ENCODE peak calls at places on chromosome 21, in eight cellular contexts. One of them, this sample, is unnamed.

GRCh38 chr21:32782698-32783097 is 11.1 kb upstream of the PAXBP1 start:
- DNase-seq in ovary: no peak
- DNase-seq in Peyer's patch: no peak
- DNase-seq in esophagus muscularis mucosa: no peak
- DNase-seq in heart left ventricle: no peak
- DNase-seq in spleen: no peak
- DNase-seq in IMR-90: no peak
- DNase-seq in A549: no peak
- DNase-seq in this sample: no peak

GRCh38 chr21:22355949-22356348 is 1357.7 kb downstream of the NCAM2 start:
- DNase-seq in ovary: no peak
- DNase-seq in Peyer's patch: no peak
- DNase-seq in esophagus muscularis mucosa: no peak
- DNase-seq in heart left ventricle: no peak
- DNase-seq in spleen: no peak
- DNase-seq in IMR-90: no peak
- DNase-seq in A549: no peak
- DNase-seq in this sample: no peak

GRCh38 chr21:33640697-33641338 is 723 bp downstream of the CRYZL1 start:
- DNase-seq in ovary: peak
- DNase-seq in Peyer's patch: no peak
- DNase-seq in esophagus muscularis mucosa: no peak
- DNase-seq in heart left ventricle: no peak
- DNase-seq in spleen: no peak
- DNase-seq in IMR-90: peak
- DNase-seq in A549: peak
- DNase-seq in this sample: no peak

GRCh38 chr21:31248598-31248997 is 95.5 kb downstream of the TIAM1 start:
- DNase-seq in ovary: no peak
- DNase-seq in Peyer's patch: no peak
- DNase-seq in esophagus muscularis mucosa: no peak
- DNase-seq in heart left ventricle: no peak
- DNase-seq in spleen: no peak
- DNase-seq in IMR-90: peak
- DNase-seq in A549: peak
- DNase-seq in this sample: peak

GRCh38 chr21:29316029-29316742 is 17.5 kb downstream of the BACH1 start:
- DNase-seq in ovary: no peak
- DNase-seq in Peyer's patch: no peak
- DNase-seq in esophagus muscularis mucosa: no peak
- DNase-seq in heart left ventricle: no peak
- DNase-seq in spleen: no peak
- DNase-seq in IMR-90: no peak
- DNase-seq in A549: no peak
- DNase-seq in this sample: no peak

GRCh38 chr21:38240121-38240520 is 16.7 kb upstream of the KCNJ15 start:
- DNase-seq in ovary: no peak
- DNase-seq in Peyer's patch: no peak
- DNase-seq in esophagus muscularis mucosa: no peak
- DNase-seq in heart left ventricle: no peak
- DNase-seq in spleen: no peak
- DNase-seq in IMR-90: no peak
- DNase-seq in A549: no peak
- DNase-seq in this sample: no peak

GRCh38 chr21:36542312-36543101 is 62.6 kb upstream of the CLDN14 start:
- DNase-seq in ovary: no peak
- DNase-seq in Peyer's patch: no peak
- DNase-seq in esophagus muscularis mucosa: no peak
- DNase-seq in heart left ventricle: no peak
- DNase-seq in spleen: no peak
- DNase-seq in IMR-90: no peak
- DNase-seq in A549: no peak
- DNase-seq in this sample: no peak

GRCh38 chr21:29462475-29462874 is 163.8 kb downstream of the BACH1 start:
- DNase-seq in ovary: no peak
- DNase-seq in Peyer's patch: no peak
- DNase-seq in esophagus muscularis mucosa: no peak
- DNase-seq in heart left ventricle: no peak
- DNase-seq in spleen: no peak
- DNase-seq in IMR-90: no peak
- DNase-seq in A549: no peak
- DNase-seq in this sample: no peak

GRCh38 chr21:35045539-35046222 is 3.4 kb downstream of the RUNX1 start:
- DNase-seq in ovary: no peak
- DNase-seq in Peyer's patch: no peak
- DNase-seq in esophagus muscularis mucosa: peak
- DNase-seq in heart left ventricle: no peak
- DNase-seq in spleen: no peak
- DNase-seq in IMR-90: no peak
- DNase-seq in A549: no peak
- DNase-seq in this sample: no peak

GRCh38 chr21:33971492-33972013 is 55.9 kb upstream of the ATP5PO start:
- DNase-seq in ovary: no peak
- DNase-seq in Peyer's patch: no peak
- DNase-seq in esophagus muscularis mucosa: no peak
- DNase-seq in heart left ventricle: no peak
- DNase-seq in spleen: no peak
- DNase-seq in IMR-90: peak
- DNase-seq in A549: peak
- DNase-seq in this sample: no peak

GRCh38 chr21:36480618-36481017 is 696 bp upstream of the CLDN14 start:
- DNase-seq in ovary: no peak
- DNase-seq in Peyer's patch: no peak
- DNase-seq in esophagus muscularis mucosa: no peak
- DNase-seq in heart left ventricle: no peak
- DNase-seq in spleen: peak
- DNase-seq in IMR-90: no peak
- DNase-seq in A549: no peak
- DNase-seq in this sample: no peak

GRCh38 chr21:25373126-25374082 is 233.9 kb downstream of the MRPL39 start:
- DNase-seq in ovary: no peak
- DNase-seq in Peyer's patch: no peak
- DNase-seq in esophagus muscularis mucosa: no peak
- DNase-seq in heart left ventricle: no peak
- DNase-seq in spleen: no peak
- DNase-seq in IMR-90: no peak
- DNase-seq in A549: no peak
- DNase-seq in this sample: no peak

GRCh38 chr21:32807717-32808380 is 36.3 kb upstream of the PAXBP1 start:
- DNase-seq in ovary: peak
- DNase-seq in Peyer's patch: no peak
- DNase-seq in esophagus muscularis mucosa: peak
- DNase-seq in heart left ventricle: no peak
- DNase-seq in spleen: no peak
- DNase-seq in IMR-90: peak
- DNase-seq in A549: no peak
- DNase-seq in this sample: no peak

GRCh38 chr21:23162213-23162946 is 2164.2 kb downstream of the NCAM2 start:
- DNase-seq in ovary: no peak
- DNase-seq in Peyer's patch: no peak
- DNase-seq in esophagus muscularis mucosa: no peak
- DNase-seq in heart left ventricle: no peak
- DNase-seq in spleen: no peak
- DNase-seq in IMR-90: no peak
- DNase-seq in A549: no peak
- DNase-seq in this sample: no peak

GRCh38 chr21:30986966-30987365 is 51.3 kb downstream of the KRTAP19-8 start:
- DNase-seq in ovary: no peak
- DNase-seq in Peyer's patch: no peak
- DNase-seq in esophagus muscularis mucosa: peak
- DNase-seq in heart left ventricle: no peak
- DNase-seq in spleen: no peak
- DNase-seq in IMR-90: no peak
- DNase-seq in A549: no peak
- DNase-seq in this sample: no peak

GRCh38 chr21:34072145-34073031 is 990 bp upstream of the MRPS6 start:
- DNase-seq in ovary: peak
- DNase-seq in Peyer's patch: peak
- DNase-seq in esophagus muscularis mucosa: no peak
- DNase-seq in heart left ventricle: peak
- DNase-seq in spleen: no peak
- DNase-seq in IMR-90: no peak
- DNase-seq in A549: no peak
- DNase-seq in this sample: no peak

GRCh38 chr21:14361958-14362357 is 21.0 kb downstream of the HSPA13 start:
- DNase-seq in ovary: no peak
- DNase-seq in Peyer's patch: no peak
- DNase-seq in esophagus muscularis mucosa: no peak
- DNase-seq in heart left ventricle: no peak
- DNase-seq in spleen: no peak
- DNase-seq in IMR-90: no peak
- DNase-seq in A549: no peak
- DNase-seq in this sample: no peak

GRCh38 chr21:27275294-27275927 is 308.5 kb upstream of the ADAMTS5 start:
- DNase-seq in ovary: no peak
- DNase-seq in Peyer's patch: no peak
- DNase-seq in esophagus muscularis mucosa: no peak
- DNase-seq in heart left ventricle: no peak
- DNase-seq in spleen: no peak
- DNase-seq in IMR-90: peak
- DNase-seq in A549: no peak
- DNase-seq in this sample: peak

GRCh38 chr21:16145479-16145878 is 415.7 kb downstream of the USP25 start:
- DNase-seq in ovary: no peak
- DNase-seq in Peyer's patch: no peak
- DNase-seq in esophagus muscularis mucosa: no peak
- DNase-seq in heart left ventricle: no peak
- DNase-seq in spleen: peak
- DNase-seq in IMR-90: no peak
- DNase-seq in A549: no peak
- DNase-seq in this sample: no peak

GRCh38 chr21:16145052-16145451 is 415.3 kb downstream of the USP25 start:
- DNase-seq in ovary: no peak
- DNase-seq in Peyer's patch: no peak
- DNase-seq in esophagus muscularis mucosa: no peak
- DNase-seq in heart left ventricle: no peak
- DNase-seq in spleen: no peak
- DNase-seq in IMR-90: no peak
- DNase-seq in A549: no peak
- DNase-seq in this sample: no peak
- TF ChIP-seq POLR2A in ovary: no peak
- TF ChIP-seq POLR2A in Peyer's patch: no peak
- TF ChIP-seq POLR2A in esophagus muscularis mucosa: no peak
- TF ChIP-seq POLR2A in heart left ventricle: no peak
- TF ChIP-seq POLR2A in spleen: no peak
- TF ChIP-seq POLR2A in IMR-90: no peak
- TF ChIP-seq POLR2A in A549: no peak
- TF ChIP-seq POLR2A in this sample: no peak

GRCh38 chr21:44887807-44888580 is 14.5 kb upstream of the PTTG1IP start:
- DNase-seq in ovary: no peak
- DNase-seq in Peyer's patch: no peak
- DNase-seq in esophagus muscularis mucosa: no peak
- DNase-seq in heart left ventricle: peak
- DNase-seq in spleen: peak
- DNase-seq in IMR-90: no peak
- DNase-seq in A549: no peak
- DNase-seq in this sample: no peak
- TF ChIP-seq POLR2A in ovary: no peak
- TF ChIP-seq POLR2A in Peyer's patch: no peak
- TF ChIP-seq POLR2A in esophagus muscularis mucosa: no peak
- TF ChIP-seq POLR2A in heart left ventricle: no peak
- TF ChIP-seq POLR2A in spleen: no peak
- TF ChIP-seq POLR2A in IMR-90: no peak
- TF ChIP-seq POLR2A in A549: no peak
- TF ChIP-seq POLR2A in this sample: no peak

DNA sequence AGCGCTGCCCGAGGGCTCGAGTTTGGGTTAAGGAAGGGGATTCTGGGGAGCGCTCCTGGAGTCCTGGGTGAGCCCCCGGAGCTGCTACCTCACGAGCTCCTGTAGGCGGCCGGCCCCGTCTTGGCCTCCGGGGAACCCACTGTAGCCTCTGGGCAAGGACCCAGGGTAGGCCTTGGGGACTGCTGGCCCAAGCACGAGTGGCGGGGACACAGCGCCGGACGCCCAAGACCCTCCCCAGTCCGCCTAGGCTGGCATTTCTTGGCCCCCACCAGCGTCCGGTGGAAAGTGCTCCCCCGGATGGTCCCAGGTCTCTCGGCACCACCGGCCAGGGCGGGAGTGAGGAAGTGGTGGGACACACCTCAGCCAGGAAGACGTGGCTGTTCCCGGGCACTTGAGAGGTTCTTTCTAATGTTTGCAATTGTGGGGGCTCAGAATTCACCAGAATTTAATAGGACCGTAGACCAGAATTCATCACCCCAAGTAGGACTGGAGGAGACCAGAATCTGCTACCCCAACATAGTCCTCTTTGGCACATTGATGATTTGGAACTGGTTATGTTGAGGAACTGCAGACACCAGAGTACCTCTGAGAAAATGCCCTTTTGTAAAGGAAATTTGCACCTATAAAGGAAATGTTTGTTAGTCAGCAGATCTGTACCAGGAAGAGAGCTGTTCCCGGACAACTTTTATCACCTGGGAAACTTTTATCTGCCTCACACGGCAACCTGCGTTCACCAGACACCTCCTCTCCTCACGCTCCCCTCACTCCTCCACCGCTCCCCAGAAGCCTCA is 652 bp upstream of the TMPRSS2 start:
- DNase-seq in ovary: no peak
- DNase-seq in Peyer's patch: no peak
- DNase-seq in esophagus muscularis mucosa: no peak
- DNase-seq in heart left ventricle: no peak
- DNase-seq in spleen: no peak
- DNase-seq in IMR-90: no peak
- DNase-seq in A549: no peak
- DNase-seq in this sample: no peak
- TF ChIP-seq POLR2A in ovary: no peak
- TF ChIP-seq POLR2A in Peyer's patch: peak
- TF ChIP-seq POLR2A in esophagus muscularis mucosa: no peak
- TF ChIP-seq POLR2A in heart left ventricle: no peak
- TF ChIP-seq POLR2A in spleen: no peak
- TF ChIP-seq POLR2A in IMR-90: no peak
- TF ChIP-seq POLR2A in A549: no peak
- TF ChIP-seq POLR2A in this sample: no peak

GRCh38 chr21:46295996-46296752 is 10.0 kb downstream of the YBEY start:
- DNase-seq in ovary: peak
- DNase-seq in Peyer's patch: peak
- DNase-seq in esophagus muscularis mucosa: peak
- DNase-seq in heart left ventricle: peak
- DNase-seq in spleen: peak
- DNase-seq in IMR-90: peak
- DNase-seq in A549: no peak
- DNase-seq in this sample: no peak

GRCh38 chr21:46295177-46295711 is 9.1 kb downstream of the YBEY start:
- DNase-seq in ovary: no peak
- DNase-seq in Peyer's patch: no peak
- DNase-seq in esophagus muscularis mucosa: no peak
- DNase-seq in heart left ventricle: peak
- DNase-seq in spleen: no peak
- DNase-seq in IMR-90: peak
- DNase-seq in A549: no peak
- DNase-seq in this sample: peak

GRCh38 chr21:46291561-46291960 is 5.4 kb downstream of the YBEY start:
- DNase-seq in ovary: no peak
- DNase-seq in Peyer's patch: no peak
- DNase-seq in esophagus muscularis mucosa: no peak
- DNase-seq in heart left ventricle: no peak
- DNase-seq in spleen: no peak
- DNase-seq in IMR-90: no peak
- DNase-seq in A549: no peak
- DNase-seq in this sample: no peak

GRCh38 chr21:46297311-46298082 is 11.4 kb downstream of the YBEY start:
- DNase-seq in ovary: no peak
- DNase-seq in Peyer's patch: no peak
- DNase-seq in esophagus muscularis mucosa: no peak
- DNase-seq in heart left ventricle: peak
- DNase-seq in spleen: peak
- DNase-seq in IMR-90: no peak
- DNase-seq in A549: no peak
- DNase-seq in this sample: no peak

GRCh38 chr21:46294647-46295176 is 8.6 kb downstream of the YBEY start:
- DNase-seq in ovary: no peak
- DNase-seq in Peyer's patch: no peak
- DNase-seq in esophagus muscularis mucosa: no peak
- DNase-seq in heart left ventricle: peak
- DNase-seq in spleen: no peak
- DNase-seq in IMR-90: peak
- DNase-seq in A549: no peak
- DNase-seq in this sample: peak
- TF ChIP-seq POLR2A in ovary: no peak
- TF ChIP-seq POLR2A in Peyer's patch: no peak
- TF ChIP-seq POLR2A in esophagus muscularis mucosa: no peak
- TF ChIP-seq POLR2A in heart left ventricle: no peak
- TF ChIP-seq POLR2A in spleen: no peak
- TF ChIP-seq POLR2A in IMR-90: no peak
- TF ChIP-seq POLR2A in A549: no peak
- TF ChIP-seq POLR2A in this sample: peak

This sample was measured in H54.